ENCODE peak calls at places on chromosome 3, in seven cellular contexts. K, T, L, B, F, H and V are unnamed samples.

GRCh38 chr3:42023380-42023779 is 61.5 kb upstream of the ULK4 start:
- DNase-seq in K (no peak), T (no peak), L (no peak), B (no peak), F (no peak), H (no peak), V (no peak)

GRCh38 chr3:153756816-153757215 is 364.4 kb upstream of the ARHGEF26 start:
- DNase-seq in K (peak), T (no peak), L (no peak), B (no peak), F (no peak), H (no peak), V (no peak)

GRCh38 chr3:11150256-11150655 is 4.0 kb upstream of the HRH1 start:
- DNase-seq in K (no peak), T (no peak), L (no peak), B (no peak), F (no peak), H (no peak), V (no peak)

GRCh38 chr3:154885016-154885415 is 195.1 kb upstream of the MME start:
- DNase-seq in K (peak), T (no peak), L (no peak), B (no peak), F (no peak), H (no peak), V (no peak)

GRCh38 chr3:77411990-77412389 is 372.1 kb downstream of the ROBO2 start:
- DNase-seq in K (peak), T (no peak), L (no peak), B (no peak), F (no peak), H (no peak), V (no peak)

GRCh38 chr3:180762866-180763265 is 83.6 kb upstream of the CCDC39 start:
- DNase-seq in K (peak), T (no peak), L (no peak), B (no peak), F (no peak), H (no peak), V (no peak)

GRCh38 chr3:4524423-4524769 is 31.2 kb downstream of the ITPR1 start:
- DNase-seq in K (peak), T (peak), L (no peak), B (no peak), F (no peak), H (no peak), V (no peak)

GRCh38 chr3:93843981-93844380 is 129.7 kb downstream of the PROS1 start:
- DNase-seq in K (peak), T (no peak), L (no peak), B (no peak), F (no peak), H (no peak), V (no peak)

GRCh38 chr3:37693791-37694194 is 167.9 kb upstream of the CTDSPL start:
- DNase-seq in K (no peak), T (no peak), L (no peak), B (no peak), F (no peak), H (no peak), V (no peak)

GRCh38 chr3:160531311-160531710 is 34.1 kb downstream of the KPNA4 start:
- DNase-seq in K (peak), T (no peak), L (no peak), B (no peak), F (no peak), H (no peak), V (no peak)

GRCh38 chr3:78844307-78844706 is 923.5 kb downstream of the ROBO1 start:
- DNase-seq in K (no peak), T (no peak), L (no peak), B (no peak), F (no peak), H (no peak), V (no peak)

GRCh38 chr3:106130384-106131084 is 261.7 kb upstream of the CBLB start:
- DNase-seq in K (peak), T (no peak), L (no peak), B (no peak), F (no peak), H (no peak), V (no peak)

GRCh38 chr3:123140591-123140990 is 61.2 kb upstream of the SEC22A start:
- DNase-seq in K (no peak), T (no peak), L (no peak), B (no peak), F (no peak), H (no peak), V (no peak)

GRCh38 chr3:86986666-86987420 is 4.1 kb downstream of the VGLL3 start:
- DNase-seq in K (peak), T (no peak), L (no peak), B (no peak), F (no peak), H (no peak), V (no peak)

GRCh38 chr3:79917561-79917960 is 149.8 kb upstream of the ROBO1 start:
- DNase-seq in K (no peak), T (no peak), L (no peak), B (no peak), F (no peak), H (no peak), V (no peak)

GRCh38 chr3:9214599-9214998 is 34.8 kb downstream of the SRGAP3 start:
- DNase-seq in K (peak), T (no peak), L (no peak), B (no peak), F (no peak), H (no peak), V (no peak)

GRCh38 chr3:192611411-192611810 is 115.9 kb downstream of the FGF12 start:
- DNase-seq in K (no peak), T (no peak), L (no peak), B (no peak), F (no peak), H (no peak), V (no peak)

GRCh38 chr3:197428117-197428761 is 127.5 kb downstream of the BDH1 start:
- DNase-seq in K (peak), T (peak), L (no peak), B (no peak), F (no peak), H (peak), V (no peak)

GRCh38 chr3:28745436-28745835 is 396.8 kb upstream of the AZI2 start:
- DNase-seq in K (peak), T (no peak), L (no peak), B (no peak), F (no peak), H (no peak), V (no peak)

GRCh38 chr3:99579246-99579645 is 59.1 kb upstream of the COL8A1 start:
- DNase-seq in K (peak), T (no peak), L (no peak), B (no peak), F (no peak), H (no peak), V (no peak)

GRCh38 chr3:124592658-124593441 is 137.4 kb upstream of the UMPS start:
- DNase-seq in K (no peak), T (no peak), L (no peak), B (no peak), F (peak), H (no peak), V (no peak)

GRCh38 chr3:71579934-71580318 is 3.6 kb downstream of the FOXP1 start:
- DNase-seq in K (peak), T (no peak), L (no peak), B (no peak), F (no peak), H (no peak), V (no peak)

GRCh38 chr3:72274511-72275295 is 489.8 kb upstream of the PROK2 start:
- DNase-seq in K (peak), T (peak), L (no peak), B (peak), F (no peak), H (peak), V (no peak)

GRCh38 chr3:124995460-124995994 is 60.3 kb downstream of the HEG1 start:
- DNase-seq in K (peak), T (peak), L (peak), B (peak), F (peak), H (peak), V (peak)

GRCh38 chr3:67678665-67679064 is 24.3 kb upstream of the SUCLG2 start:
- DNase-seq in K (no peak), T (no peak), L (no peak), B (no peak), F (no peak), H (peak), V (no peak)

GRCh38 chr3:67381667-67382272 is 272.6 kb downstream of the SUCLG2 start:
- DNase-seq in K (peak), T (no peak), L (no peak), B (no peak), F (peak), H (peak), V (no peak)

GRCh38 chr3:119326976-119327375 is 32.8 kb downstream of the ARHGAP31 start:
- DNase-seq in K (no peak), T (no peak), L (no peak), B (no peak), F (no peak), H (no peak), V (no peak)

GRCh38 chr3:97389883-97390282 is 374.7 kb upstream of the ARL6 start:
- DNase-seq in K (no peak), T (no peak), L (peak), B (no peak), F (no peak), H (no peak), V (no peak)

GRCh38 chr3:119293761-119294401 is at the start of gene ARHGAP31:
- DNase-seq in K (peak), T (peak), L (no peak), B (peak), F (peak), H (peak), V (no peak)

GRCh38 chr3:123627673-123628670 is 43.1 kb upstream of the HACD2 start:
- DNase-seq in K (no peak), T (peak), L (no peak), B (peak), F (no peak), H (no peak), V (no peak)

GRCh38 chr3:46110701-46111493 is 83.6 kb upstream of the XCR1 start:
- DNase-seq in K (peak), T (no peak), L (no peak), B (no peak), F (no peak), H (peak), V (no peak)